ENCODE peak calls at places on chromosomes 2 and 18, in ten cellular contexts. T, F, J, U, I, B, Z, L, O and C are unnamed samples.

GRCh38 chr2:142044168-142044567 is 86.6 kb downstream of the LRP1B start:
- DNase-seq in I (no peak), Z (no peak), O (no peak), L (no peak), T (no peak), F (no peak), B (no peak), U (no peak), J (no peak), C (peak; percentile 15)

GRCh38 chr2:72143441-72144356 is 4.0 kb downstream of the CYP26B1 start:
- DNase-seq in T (no peak), O (no peak), I (peak; percentile 57), U (no peak), B (no peak), Z (no peak), J (no peak), L (peak; percentile 56), F (no peak), C (no peak)

GRCh38 chr2:208077286-208077685 is 47.0 kb downstream of the CRYGD start:
- DNase-seq in Z (no peak), O (no peak), T (no peak), U (no peak), B (no peak), I (no peak), J (peak; percentile 20), F (peak; percentile 60), L (no peak), C (no peak)

GRCh38 chr2:221467610-221468009 is 104.5 kb downstream of the EPHA4 start:
- DNase-seq in J (peak; percentile 54), Z (no peak), L (no peak), T (no peak), F (peak; percentile 8), B (no peak), O (no peak), U (no peak), I (no peak), C (peak; percentile 55)

GRCh38 chr18:10100236-10100635 is 186.4 kb downstream of the VAPA start:
- DNase-seq in O (no peak), U (no peak), L (no peak), F (no peak), J (no peak), I (no peak), B (no peak), Z (no peak), T (no peak), C (no peak)

GRCh38 chr18:11696451-11696850 is 7.4 kb downstream of the GNAL start:
- DNase-seq in L (no peak), J (no peak), O (no peak), I (no peak), U (no peak), T (no peak), B (no peak), F (no peak), Z (no peak), C (no peak)

GRCh38 chr2:13581471-13581870 is 864.7 kb downstream of the TRIB2 start:
- DNase-seq in L (peak; percentile 4), B (no peak), F (no peak), T (no peak), J (no peak), I (peak; percentile 55), Z (no peak), U (no peak), O (peak; percentile 64), C (no peak)

GRCh38 chr2:55047677-55048299 is 2.5 kb downstream of the RTN4 start:
- DNase-seq in O (no peak), Z (no peak), F (no peak), J (peak; percentile 67), T (no peak), I (no peak), U (peak; percentile 17), L (no peak), B (peak; percentile 27), C (peak; percentile 53)

GRCh38 chr2:120509991-120510735 is 164.2 kb downstream of the INHBB start:
- DNase-seq in J (no peak), F (no peak), Z (no peak), O (no peak), L (no peak), I (no peak), U (no peak), B (peak; percentile 23), T (no peak), C (no peak)

GRCh38 chr18:3511980-3512379 is 62.0 kb downstream of the TGIF1 start:
- DNase-seq in U (peak; percentile 29), B (no peak), I (no peak), F (peak; percentile 38), L (no peak), J (peak; percentile 58), Z (no peak), O (no peak), T (no peak), C (peak; percentile 86)